ENCODE peak calls at places on chromosomes 7 and 10, in ten cellular contexts. F is effector memory CD8-positive, alpha-beta T cell; C is GM20000; P is A549; U is GM13976; B is astrocyte of the cerebellum; A is NCI-H524; Z is activated T-helper 1 cell treated with anti-CD3 and anti-CD28 coated beads, Interleukin-2, amount 50 U/mL, for 16 hours; J is RKO; L is IMR-90. Q is an unnamed sample.

GRCh38 chr10:72545511-72545910 is 80.4 kb downstream of the MICU1 start:
- DNase-seq in F (no peak), C (no peak), P (no peak), U (no peak), B (no peak), A (no peak), Z (no peak), J (no peak), L (no peak), Q (no peak)

GRCh38 chr10:114810926-114811325 is 10.7 kb upstream of the FHIP2A start:
- DNase-seq in F (no peak), C (peak), P (no peak), U (peak), B (no peak), A (no peak), Z (no peak), J (no peak), L (no peak), Q (no peak)

GRCh38 chr7:42244828-42245227 is 7.8 kb upstream of the GLI3 start:
- DNase-seq in F (no peak), C (no peak), P (no peak), U (no peak), B (no peak), A (no peak), Z (no peak), J (no peak), L (peak), Q (no peak)

GRCh38 chr7:56097700-56098099 is 4.9 kb upstream of the PHKG1 start:
- DNase-seq in F (no peak), C (no peak), P (no peak), U (no peak), B (peak), A (no peak), Z (no peak), J (peak), L (peak), Q (no peak)

GRCh38 chr10:76784076-76784475 is 853.5 kb downstream of the KCNMA1 start:
- DNase-seq in F (no peak), C (no peak), P (no peak), U (no peak), B (no peak), A (no peak), Z (no peak), J (no peak), L (no peak), Q (no peak)

GRCh38 chr7:81111358-81111757 is 192.5 kb upstream of the SEMA3C start:
- DNase-seq in F (no peak), C (no peak), P (peak), U (no peak), B (peak), A (no peak), Z (no peak), J (peak), L (peak), Q (no peak)

GRCh38 chr7:38274493-38274892 is 1.1 kb upstream of the TARP start:
- DNase-seq in F (no peak), C (no peak), P (no peak), U (no peak), B (no peak), A (no peak), Z (no peak), J (no peak), L (peak), Q (no peak)

GRCh38 chr10:28790146-28790545 is 112.8 kb downstream of the BAMBI start:
- DNase-seq in F (no peak), C (no peak), P (no peak), U (no peak), B (no peak), A (no peak), Z (no peak), J (no peak), L (no peak), Q (no peak)

GRCh38 chr10:17033529-17034250 is 95.9 kb downstream of the CUBN start:
- DNase-seq in F (no peak), C (no peak), P (no peak), U (no peak), B (no peak), A (no peak), Z (no peak), J (no peak), L (peak), Q (no peak)

GRCh38 chr10:28849821-28850220 is 172.5 kb downstream of the BAMBI start:
- DNase-seq in F (no peak), C (no peak), P (no peak), U (no peak), B (no peak), A (no peak), Z (no peak), J (no peak), L (no peak), Q (no peak)

GRCh38 chr10:72375585-72375984 is 20.9 kb upstream of the DNAJB12 start:
- DNase-seq in F (no peak), C (no peak), P (peak), U (no peak), B (no peak), A (no peak), Z (no peak), J (peak), L (no peak), Q (no peak)

GRCh38 chr10:107971411-107971810 is 806.9 kb upstream of the SORCS1 start:
- DNase-seq in F (no peak), C (no peak), P (no peak), U (no peak), B (peak), A (no peak), Z (no peak), J (no peak), L (no peak), Q (no peak)

GRCh38 chr10:44864637-44865288 is 46.4 kb upstream of the TMEM72 start:
- DNase-seq in F (peak), C (peak), P (peak), U (peak), B (peak), A (peak), Z (peak), J (peak), L (peak), Q (peak)

GRCh38 chr10:80357804-80358125 is 1.2 kb downstream of the DYDC2 start:
- DNase-seq in F (no peak), C (no peak), P (no peak), U (no peak), B (no peak), A (no peak), Z (no peak), J (no peak), L (no peak), Q (no peak)

GRCh38 chr7:106010331-106010730 is 47.3 kb downstream of the CDHR3 start:
- DNase-seq in F (no peak), C (peak), P (no peak), U (no peak), B (no peak), A (no peak), Z (no peak), J (no peak), L (no peak), Q (no peak)

GRCh38 chr10:51073461-51074237 is 638 bp upstream of the PRKG1 start:
- DNase-seq in F (no peak), C (no peak), P (no peak), U (peak), B (no peak), A (no peak), Z (no peak), J (no peak), L (peak), Q (no peak)

GRCh38 chr10:119637631-119638030 is 13.5 kb upstream of the BAG3 start:
- DNase-seq in F (no peak), C (no peak), P (no peak), U (no peak), B (no peak), A (no peak), Z (no peak), J (no peak), L (no peak), Q (no peak)

GRCh38 chr7:24038993-24039392 is 245.0 kb upstream of the NPY start:
- DNase-seq in F (no peak), C (no peak), P (no peak), U (no peak), B (no peak), A (no peak), Z (no peak), J (no peak), L (no peak), Q (no peak)

GRCh38 chr10:44986670-44987069 is 8.1 kb upstream of the DEPP1 start:
- DNase-seq in F (no peak), C (no peak), P (no peak), U (no peak), B (no peak), A (no peak), Z (no peak), J (no peak), L (peak), Q (no peak)

GRCh38 chr10:51170518-51171245 is 96.4 kb downstream of the PRKG1 start:
- DNase-seq in F (no peak), C (no peak), P (no peak), U (no peak), B (no peak), A (no peak), Z (no peak), J (no peak), L (peak), Q (no peak)

GRCh38 chr7:65235586-65235985 is 138.1 kb upstream of the ZNF92 start:
- DNase-seq in F (no peak), C (no peak), P (peak), U (no peak), B (no peak), A (peak), Z (no peak), J (no peak), L (no peak), Q (no peak)

GRCh38 chr7:111992601-111993000 is 213.6 kb downstream of the DOCK4 start:
- DNase-seq in F (no peak), C (no peak), P (no peak), U (no peak), B (no peak), A (no peak), Z (no peak), J (no peak), L (peak), Q (no peak)

GRCh38 chr10:71392791-71393781 is 3.6 kb upstream of the CDH23 start:
- DNase-seq in F (no peak), C (no peak), P (no peak), U (no peak), B (no peak), A (no peak), Z (no peak), J (no peak), L (no peak), Q (no peak)

GRCh38 chr7:24741691-24742639 is 15.3 kb downstream of the GSDME start:
- DNase-seq in F (no peak), C (no peak), P (peak), U (no peak), B (peak), A (no peak), Z (no peak), J (no peak), L (peak), Q (no peak)

GRCh38 chr7:123635551-123636359 is 19.9 kb upstream of the LMOD2 start:
- DNase-seq in F (no peak), C (no peak), P (peak), U (peak), B (peak), A (no peak), Z (no peak), J (peak), L (peak), Q (no peak)

GRCh38 chr10:1938317-1938716 is 201.0 kb upstream of the ADARB2 start:
- DNase-seq in F (no peak), C (no peak), P (no peak), U (no peak), B (no peak), A (no peak), Z (no peak), J (no peak), L (no peak), Q (no peak)

GRCh38 chr10:11863353-11864105 is 40.4 kb downstream of the PROSER2 start:
- DNase-seq in F (peak), C (peak), P (no peak), U (peak), B (no peak), A (no peak), Z (no peak), J (no peak), L (no peak), Q (peak)

GRCh38 chr10:71695502-71696476 is 23.8 kb downstream of the C10orf105 start:
- DNase-seq in F (no peak), C (no peak), P (no peak), U (no peak), B (no peak), A (no peak), Z (no peak), J (no peak), L (no peak), Q (no peak)

GRCh38 chr7:20282960-20283359 is 47.7 kb upstream of the ITGB8 start:
- DNase-seq in F (no peak), C (no peak), P (no peak), U (no peak), B (no peak), A (no peak), Z (no peak), J (no peak), L (peak), Q (no peak)

GRCh38 chr7:42167206-42167913 is 69.6 kb downstream of the GLI3 start:
- DNase-seq in F (no peak), C (no peak), P (peak), U (no peak), B (no peak), A (no peak), Z (no peak), J (no peak), L (peak), Q (no peak)

GRCh38 chr10:24417053-24417452 is 208.1 kb downstream of the KIAA1217 start:
- DNase-seq in F (no peak), C (no peak), P (no peak), U (no peak), B (no peak), A (no peak), Z (no peak), J (no peak), L (no peak), Q (no peak)

GRCh38 chr7:46360811-46361210 is 439.7 kb upstream of the IGFBP3 start:
- DNase-seq in F (no peak), C (no peak), P (no peak), U (no peak), B (no peak), A (no peak), Z (no peak), J (no peak), L (no peak), Q (no peak)

GRCh38 chr7:74525881-74526280 is 72.2 kb downstream of the GTF2IRD1 start:
- DNase-seq in F (no peak), C (no peak), P (no peak), U (no peak), B (no peak), A (no peak), Z (no peak), J (no peak), L (no peak), Q (no peak)

GRCh38 chr7:120858299-120858636 is 324 bp upstream of the TSPAN12 start:
- DNase-seq in F (no peak), C (no peak), P (no peak), U (no peak), B (no peak), A (no peak), Z (no peak), J (no peak), L (no peak), Q (no peak)

Q was measured in GM12878.